ENCODE peak calls at places on chromosome 19, in six cellular contexts. One of them, this sample, is unnamed.

GRCh38 chr19:46283771-46284170 is 13.1 kb upstream of the HIF3A start:
- DNase-seq in stromal cell of bone marrow: no peak
- DNase-seq in NCI-H2171 treated with DMSO at 0.1 percent for 48 hours: no peak
- DNase-seq in naive thymus-derived CD8-positive, alpha-beta T cell: no peak
- DNase-seq in substantia nigra: no peak
- DNase-seq in osteocyte: no peak
- DNase-seq in this sample: no peak

GRCh38 chr19:6273701-6274601 is 5.8 kb downstream of the MLLT1 start:
- DNase-seq in naive thymus-derived CD8-positive, alpha-beta T cell: no peak
- DNase-seq in substantia nigra: peak
- DNase-seq in osteocyte: no peak
- DNase-seq in stromal cell of bone marrow: peak
- DNase-seq in NCI-H2171 treated with DMSO at 0.1 percent for 48 hours: no peak
- DNase-seq in this sample: no peak

GRCh38 chr19:12790628-12791344 is 500 bp upstream of the JUNB start:
- DNase-seq in naive thymus-derived CD8-positive, alpha-beta T cell: no peak
- DNase-seq in stromal cell of bone marrow: no peak
- DNase-seq in NCI-H2171 treated with DMSO at 0.1 percent for 48 hours: peak
- DNase-seq in substantia nigra: no peak
- DNase-seq in osteocyte: no peak
- DNase-seq in this sample: no peak

GRCh38 chr19:585551-586110 is 4.0 kb upstream of the HCN2 start:
- DNase-seq in stromal cell of bone marrow: no peak
- DNase-seq in substantia nigra: no peak
- DNase-seq in osteocyte: no peak
- DNase-seq in naive thymus-derived CD8-positive, alpha-beta T cell: no peak
- DNase-seq in NCI-H2171 treated with DMSO at 0.1 percent for 48 hours: no peak
- DNase-seq in this sample: no peak

GRCh38 chr19:40411125-40411842 is 1.9 kb downstream of the PRX start:
- DNase-seq in stromal cell of bone marrow: no peak
- DNase-seq in naive thymus-derived CD8-positive, alpha-beta T cell: no peak
- DNase-seq in osteocyte: no peak
- DNase-seq in substantia nigra: no peak
- DNase-seq in NCI-H2171 treated with DMSO at 0.1 percent for 48 hours: no peak
- DNase-seq in this sample: no peak

GRCh38 chr19:7673995-7674667 is 2.8 kb upstream of the MCEMP1 start:
- DNase-seq in substantia nigra: no peak
- DNase-seq in NCI-H2171 treated with DMSO at 0.1 percent for 48 hours: peak
- DNase-seq in naive thymus-derived CD8-positive, alpha-beta T cell: peak
- DNase-seq in stromal cell of bone marrow: no peak
- DNase-seq in osteocyte: no peak
- DNase-seq in this sample: no peak

GRCh38 chr19:50648659-50649058 is 586 bp upstream of the C19orf81 start:
- DNase-seq in NCI-H2171 treated with DMSO at 0.1 percent for 48 hours: no peak
- DNase-seq in stromal cell of bone marrow: no peak
- DNase-seq in substantia nigra: no peak
- DNase-seq in naive thymus-derived CD8-positive, alpha-beta T cell: no peak
- DNase-seq in osteocyte: no peak
- DNase-seq in this sample: no peak

GRCh38 chr19:57269515-57270250 is 10.6 kb upstream of the ZNF460 start:
- DNase-seq in substantia nigra: no peak
- DNase-seq in naive thymus-derived CD8-positive, alpha-beta T cell: no peak
- DNase-seq in osteocyte: peak
- DNase-seq in NCI-H2171 treated with DMSO at 0.1 percent for 48 hours: no peak
- DNase-seq in stromal cell of bone marrow: peak
- DNase-seq in this sample: no peak

GRCh38 chr19:46133777-46134231 is 9.3 kb upstream of the IGFL3 start:
- DNase-seq in stromal cell of bone marrow: no peak
- DNase-seq in substantia nigra: no peak
- DNase-seq in NCI-H2171 treated with DMSO at 0.1 percent for 48 hours: no peak
- DNase-seq in osteocyte: no peak
- DNase-seq in naive thymus-derived CD8-positive, alpha-beta T cell: no peak
- DNase-seq in this sample: peak

GRCh38 chr19:703329-703650 is 5.4 kb upstream of the PALM start:
- DNase-seq in naive thymus-derived CD8-positive, alpha-beta T cell: no peak
- DNase-seq in substantia nigra: no peak
- DNase-seq in NCI-H2171 treated with DMSO at 0.1 percent for 48 hours: no peak
- DNase-seq in osteocyte: no peak
- DNase-seq in stromal cell of bone marrow: no peak
- DNase-seq in this sample: no peak

GRCh38 chr19:48878219-48879024 is 6.2 kb downstream of the PPP1R15A start:
- DNase-seq in osteocyte: no peak
- DNase-seq in stromal cell of bone marrow: no peak
- DNase-seq in substantia nigra: no peak
- DNase-seq in NCI-H2171 treated with DMSO at 0.1 percent for 48 hours: no peak
- DNase-seq in naive thymus-derived CD8-positive, alpha-beta T cell: no peak
- DNase-seq in this sample: no peak

GRCh38 chr19:8046569-8047165 is 5.9 kb upstream of the CCL25 start:
- DNase-seq in NCI-H2171 treated with DMSO at 0.1 percent for 48 hours: no peak
- DNase-seq in naive thymus-derived CD8-positive, alpha-beta T cell: no peak
- DNase-seq in osteocyte: no peak
- DNase-seq in substantia nigra: no peak
- DNase-seq in stromal cell of bone marrow: no peak
- DNase-seq in this sample: no peak